ENCODE peak calls at places on chromosomes 6 and 20, in nine cellular contexts. Y is heart left ventricle; M is dorsolateral prefrontal cortex; O is SK-N-DZ; L is effector CD4-positive, alpha-beta T cell; V is effector CD8-positive, alpha-beta T cell; K is GM03348; U is hepatocyte; D is fibroblast of mammary gland. F is an unnamed sample.

GRCh38 chr20:2206957-2207769 is 88.6 kb upstream of the TGM3 start:
- DNase-seq in L (peak), U (peak), M (peak), O (peak), V (peak), Y (peak), D (peak), K (peak), F (peak)

GRCh38 chr6:142011775-142012174 is 121.0 kb upstream of the GJE1 start:
- DNase-seq in O (no peak), U (no peak), Y (no peak), L (no peak), V (no peak), M (no peak), D (no peak), K (no peak), F (no peak)

GRCh38 chr20:44075191-44075949 is 111.6 kb downstream of the JPH2 start:
- DNase-seq in U (no peak), D (no peak), M (no peak), V (no peak), O (no peak), Y (no peak), K (no peak), L (no peak), F (no peak)

GRCh38 chr20:51062065-51062464 is 39.2 kb upstream of the KCNG1 start:
- DNase-seq in O (no peak), U (no peak), M (no peak), L (no peak), V (no peak), K (no peak), D (peak), Y (no peak), F (no peak)

GRCh38 chr6:25934181-25934580 is 3.7 kb upstream of the SLC17A2 start:
- DNase-seq in L (no peak), K (no peak), O (no peak), D (no peak), U (no peak), Y (no peak), V (no peak), M (no peak), F (no peak)

GRCh38 chr6:74713941-74714340 is 491.9 kb downstream of the COL12A1 start:
- DNase-seq in L (no peak), Y (no peak), U (no peak), K (peak), D (no peak), M (no peak), V (no peak), O (no peak), F (no peak)

GRCh38 chr20:48194578-48194977 is 409.3 kb upstream of the SULF2 start:
- DNase-seq in K (no peak), M (no peak), Y (no peak), V (no peak), O (no peak), L (no peak), U (no peak), D (no peak), F (no peak)

GRCh38 chr6:45495404-45496084 is 117.8 kb upstream of the SUPT3H start:
- DNase-seq in D (no peak), U (no peak), Y (no peak), K (no peak), L (peak), M (no peak), O (no peak), V (no peak), F (no peak)

GRCh38 chr20:14334306-14334930 is 3.0 kb downstream of the FLRT3 start:
- DNase-seq in L (no peak), Y (no peak), M (peak), D (peak), U (peak), K (peak), O (peak), V (no peak), F (no peak)

GRCh38 chr20:54067606-54068174 is 2.7 kb downstream of the BCAS1 start:
- DNase-seq in V (no peak), Y (no peak), L (no peak), M (no peak), O (no peak), D (no peak), U (peak), K (peak), F (peak)

GRCh38 chr6:168009331-168009730 is 11.9 kb downstream of the KIF25 start:
- DNase-seq in O (no peak), U (no peak), M (no peak), Y (no peak), L (no peak), K (no peak), V (no peak), D (no peak), F (no peak)

GRCh38 chr6:33886673-33887144 is 82.9 kb upstream of the MLN start:
- DNase-seq in O (no peak), V (no peak), D (peak), K (peak), M (no peak), Y (peak), L (peak), U (peak), F (peak)